ENCODE peak calls at places on chromosomes 4 and X, in seven cellular contexts. X is H9, K is adipocyte, A is neural progenitor cell, U is K562, I is neuronal stem cell, F is NT2/D1. C is an unnamed sample.

GRCh38 chr4:115944146-115944905 is 830.9 kb upstream of the NDST4 start:
- DNase-seq in X (no peak), K (no peak), A (no peak), U (no peak), I (no peak), F (no peak), C (no peak)

GRCh38 chrX:40085086-40085551 is 12.6 kb downstream of the BCOR start:
- DNase-seq in X (peak; percentile 27), K (peak; percentile 81), A (no peak), U (no peak), I (no peak), F (no peak), C (no peak)

GRCh38 chr4:110550260-110550659 is 72.6 kb downstream of the PITX2 start:
- DNase-seq in X (no peak), K (peak; percentile 3), A (no peak), U (no peak), I (no peak), F (no peak), C (no peak)

GRCh38 chr4:127965803-127966175 is 583 bp downstream of the ABHD18 start:
- DNase-seq in X (peak; percentile 75), K (peak; percentile 40), A (no peak), U (peak; percentile 49), I (no peak), F (no peak), C (peak; percentile 65)

GRCh38 chr4:150152764-150153163 is 74.5 kb downstream of the DCLK2 start:
- DNase-seq in X (no peak), K (no peak), A (no peak), U (no peak), I (no peak), F (peak; percentile 9), C (no peak)

GRCh38 chrX:129980043-129980442 is 2.4 kb upstream of the BCORL1 start:
- DNase-seq in X (no peak), K (no peak), A (peak; percentile 48), U (no peak), I (no peak), F (no peak), C (peak; percentile 34)

GRCh38 chrX:51494409-51494808 is 2.0 kb downstream of the NUDT11 start:
- DNase-seq in X (no peak), K (peak; percentile 44), A (no peak), U (no peak), I (no peak), F (no peak), C (no peak)

GRCh38 chr4:55184600-55185523 is 59.5 kb upstream of the KDR start:
- DNase-seq in X (peak; percentile 68), K (peak; percentile 27), A (no peak), U (peak; percentile 33), I (no peak), F (no peak), C (peak; percentile 66)

GRCh38 chr4:3201718-3202702 is 46.9 kb upstream of the MSANTD1 start:
- DNase-seq in X (no peak), K (no peak), A (no peak), U (no peak), I (no peak), F (no peak), C (peak; percentile 32)

GRCh38 chr4:88033309-88033708 is 25.9 kb downstream of the PKD2 start:
- DNase-seq in X (no peak), K (peak; percentile 83), A (peak; percentile 69), U (peak; percentile 22), I (peak; percentile 35), F (peak; percentile 6), C (peak; percentile 60)

GRCh38 chrX:11628399-11628798 is 37.3 kb downstream of the ARHGAP6 start:
- DNase-seq in X (no peak), K (no peak), A (no peak), U (no peak), I (no peak), F (no peak), C (no peak)

GRCh38 chr4:76748649-76749048 is 149.3 kb downstream of the SOWAHB start:
- DNase-seq in X (no peak), K (no peak), A (peak; percentile 51), U (no peak), I (no peak), F (no peak), C (peak; percentile 76)

GRCh38 chrX:102155806-102156179 is at the start of gene BEX5:
- DNase-seq in X (peak; percentile 87), K (peak; percentile 19), A (peak; percentile 54), U (peak; percentile 18), I (peak; percentile 61), F (peak; percentile 58), C (peak; percentile 66)

GRCh38 chr4:1357356-1358248 is 10.6 kb downstream of the UVSSA start:
- DNase-seq in X (no peak), K (no peak), A (no peak), U (no peak), I (no peak), F (no peak), C (no peak)

GRCh38 chr4:114108869-114109268 is 129.4 kb upstream of the ARSJ start:
- DNase-seq in X (no peak), K (no peak), A (no peak), U (no peak), I (no peak), F (no peak), C (no peak)

GRCh38 chr4:8544282-8544681 is 35.9 kb upstream of the GPR78 start:
- DNase-seq in X (no peak), K (no peak), A (no peak), U (no peak), I (no peak), F (no peak), C (no peak)

GRCh38 chrX:15167826-15168225 is 102.1 kb downstream of the ASB9 start:
- DNase-seq in X (no peak), K (no peak), A (no peak), U (no peak), I (no peak), F (no peak), C (no peak)

GRCh38 chr4:126137782-126138170 is 823.0 kb downstream of the FAT4 start:
- DNase-seq in X (no peak), K (no peak), A (no peak), U (no peak), I (no peak), F (no peak), C (no peak)

GRCh38 chrX:63349307-63349706 is 1.8 kb downstream of the SPIN4 start:
- DNase-seq in X (no peak), K (peak; percentile 10), A (no peak), U (peak; percentile 10), I (no peak), F (no peak), C (no peak)

GRCh38 chrX:153336988-153337387 is 3.0 kb downstream of the ZNF275 start:
- DNase-seq in X (no peak), K (no peak), A (no peak), U (no peak), I (no peak), F (no peak), C (no peak)

GRCh38 chrX:14412686-14413085 is 116.7 kb upstream of the GLRA2 start:
- DNase-seq in X (no peak), K (no peak), A (no peak), U (no peak), I (no peak), F (no peak), C (no peak)

GRCh38 chr4:2252530-2252924 is 9.4 kb downstream of the MXD4 start:
- DNase-seq in X (no peak), K (no peak), A (no peak), U (no peak), I (no peak), F (no peak), C (peak; percentile 10)

GRCh38 chr4:14783011-14783877 is 219.0 kb upstream of the CPEB2 start:
- DNase-seq in X (no peak), K (peak; percentile 3), A (no peak), U (no peak), I (no peak), F (no peak), C (no peak)

GRCh38 chr4:147772459-147772969 is 40.6 kb downstream of the ARHGAP10 start:
- DNase-seq in X (no peak), K (peak; percentile 66), A (no peak), U (no peak), I (no peak), F (no peak), C (no peak)

DNA sequence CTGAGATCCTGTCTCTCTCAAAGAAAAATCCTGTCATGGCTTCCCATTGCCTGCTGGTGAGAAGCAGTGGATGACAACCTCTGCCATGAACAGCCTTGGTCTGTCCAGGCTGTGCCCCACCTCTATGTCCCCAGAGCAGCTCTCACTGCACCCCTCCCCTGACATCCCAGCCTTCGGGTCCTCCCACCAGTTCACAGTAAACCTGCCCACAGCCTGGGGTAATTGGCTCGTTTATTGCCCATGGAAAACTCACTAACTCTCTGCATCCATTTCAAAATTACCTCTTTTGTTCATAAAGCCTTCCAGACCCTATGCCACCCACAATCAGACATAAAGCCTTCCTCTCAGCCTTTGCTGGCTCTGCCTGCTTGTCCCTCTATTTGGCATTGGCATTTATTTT is 10.7 kb upstream of the HMGB3 start:
- DNase-seq in X (no peak), K (no peak), A (no peak), U (no peak), I (no peak), F (no peak), C (no peak)
- H3K9ac ChIP-seq in X (no peak overlapping the region), K (no peak overlapping the region), A (no peak overlapping the region), U (no peak overlapping the region), I (no peak overlapping the region), F (no peak overlapping the region), C (no peak overlapping the region)

DNA sequence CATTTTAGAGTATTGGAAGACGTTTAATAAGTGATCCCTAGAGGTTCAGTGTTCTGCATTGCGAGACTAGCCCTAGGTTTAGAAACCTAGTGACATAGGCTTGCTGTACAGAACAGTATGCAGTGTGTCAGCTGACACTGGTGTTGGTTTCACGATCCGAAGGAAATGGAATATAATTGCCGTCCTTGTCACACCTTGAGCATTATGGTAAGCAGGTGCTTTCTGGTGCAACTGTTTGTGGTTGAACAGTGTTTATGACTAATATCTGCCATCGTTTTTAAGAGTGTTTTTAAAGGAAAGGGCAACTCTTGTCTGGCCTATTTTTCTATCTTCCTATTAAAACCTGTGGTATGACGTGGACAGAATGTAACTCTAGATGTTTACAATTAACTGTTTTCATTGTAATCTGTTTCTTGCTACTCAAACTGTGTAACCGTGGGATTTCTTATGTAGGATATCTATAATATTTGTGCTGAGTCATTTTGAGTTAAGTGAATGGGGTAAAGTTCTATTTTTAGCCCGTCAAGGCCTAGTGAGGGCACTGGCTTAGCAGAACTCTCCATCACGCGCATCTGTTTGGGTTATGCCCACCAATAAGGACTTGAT is 53.8 kb upstream of the TBC1D14 start:
- DNase-seq in X (no peak), K (peak; percentile 90), A (no peak), U (no peak), I (no peak), F (no peak), C (no peak)
- H3K9ac ChIP-seq in X (no peak overlapping the region), K (no peak overlapping the region), A (no peak overlapping the region), U (no peak overlapping the region), I (no peak overlapping the region), F (no peak overlapping the region), C (no peak overlapping the region)

DNA sequence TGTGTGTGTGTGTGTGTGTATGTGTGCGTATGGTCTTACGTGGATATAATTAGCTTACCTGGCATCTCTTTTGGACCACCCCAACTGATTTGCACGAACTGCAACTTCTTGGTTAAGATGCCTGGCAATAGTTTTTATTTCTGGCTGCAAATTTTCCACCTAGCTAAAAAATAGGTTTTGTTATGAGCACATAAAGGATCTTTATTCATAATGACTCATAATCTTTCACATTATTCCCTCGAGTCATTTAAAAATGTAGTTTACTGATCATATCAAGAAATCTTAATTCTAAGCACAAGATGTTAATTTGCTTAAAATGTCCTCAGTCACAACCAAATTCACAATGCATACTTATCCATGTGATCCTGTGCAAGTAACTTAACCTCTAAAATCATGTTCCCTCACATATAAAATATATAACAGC is 1.5 kb downstream of the COX18 start:
- DNase-seq in X (no peak), K (peak; percentile 43), A (no peak), U (no peak), I (no peak), F (no peak), C (no peak)
- H3K9ac ChIP-seq in X (peak overlapping the region; percentile 68), K (peak overlapping the region; percentile 98), A (peak overlapping the region; percentile 84), U (no peak overlapping the region), I (no peak overlapping the region), F (peak overlapping the region; percentile 98), C (peak overlapping the region; percentile 97)

GRCh38 chr4:5753766-5754528 is 42.9 kb downstream of the EVC start:
- DNase-seq in X (no peak), K (peak; percentile 74), A (no peak), U (no peak), I (no peak), F (no peak), C (peak; percentile 7)
- H3K9ac ChIP-seq in X (no peak overlapping the region), K (no peak overlapping the region), A (no peak overlapping the region), U (no peak overlapping the region), I (no peak overlapping the region), F (no peak overlapping the region), C (no peak overlapping the region)